ENCODE peak calls at places on chromosomes 16 and 17, in six cellular contexts. P, X, Z, C, N and B are unnamed samples.

GRCh38 chr17:32285770-32286517 is 20.3 kb downstream of the RHBDL3 start:
- DNase-seq in P (no peak), X (no peak), Z (no peak), C (no peak), N (no peak), B (no peak)

GRCh38 chr16:77298638-77299360 is 99.6 kb downstream of the SYCE1L start:
- DNase-seq in P (no peak), X (peak; percentile 84), Z (peak; percentile 78), C (peak; percentile 87), N (no peak), B (peak; percentile 86)

GRCh38 chr17:8846768-8847211 is 20.7 kb downstream of the PIK3R6 start:
- DNase-seq in P (no peak), X (peak; percentile 21), Z (peak; percentile 65), C (peak; percentile 61), N (no peak), B (no peak)

GRCh38 chr17:4220655-4221054 is 43.1 kb downstream of the ANKFY1 start:
- DNase-seq in P (no peak), X (no peak), Z (no peak), C (peak; percentile 56), N (no peak), B (no peak)

GRCh38 chr17:57988301-57989010 is 402 bp upstream of the VEZF1 start:
- DNase-seq in P (no peak), X (peak; percentile 41), Z (peak; percentile 95), C (peak; percentile 93), N (no peak), B (no peak)

GRCh38 chr17:19411641-19412040 is 609 bp downstream of the RNF112 start:
- DNase-seq in P (no peak), X (no peak), Z (no peak), C (no peak), N (no peak), B (no peak)

GRCh38 chr17:5097101-5097834 is 14.4 kb downstream of the ZNF232 start:
- DNase-seq in P (no peak), X (no peak), Z (no peak), C (no peak), N (peak; percentile 11), B (no peak)

GRCh38 chr16:29876578-29877249 is 13.7 kb upstream of the CDIPT start:
- DNase-seq in P (no peak), X (no peak), Z (no peak), C (peak; percentile 64), N (no peak), B (no peak)

GRCh38 chr17:60641810-60642220 is 35.8 kb upstream of the BCAS3 start:
- DNase-seq in P (no peak), X (peak; percentile 68), Z (peak; percentile 83), C (peak; percentile 58), N (no peak), B (peak; percentile 40)

GRCh38 chr17:48427598-48427997 is 2.4 kb downstream of the SKAP1 start:
- DNase-seq in P (peak; percentile 12), X (no peak), Z (no peak), C (no peak), N (no peak), B (no peak)

GRCh38 chr16:11474617-11475291 is 112.0 kb downstream of the LITAF start:
- DNase-seq in P (no peak), X (no peak), Z (no peak), C (no peak), N (no peak), B (no peak)

GRCh38 chr17:40477796-40478195 is 23.6 kb downstream of the TNS4 start:
- DNase-seq in P (no peak), X (no peak), Z (no peak), C (no peak), N (no peak), B (no peak)

GRCh38 chr16:10312784-10313724 is 72.8 kb upstream of the ATF7IP2 start:
- DNase-seq in P (no peak), X (no peak), Z (no peak), C (no peak), N (no peak), B (no peak)

GRCh38 chr16:8905168-8905762 is 23.1 kb downstream of the LITAFD start:
- DNase-seq in P (no peak), X (peak; percentile 29), Z (peak; percentile 33), C (peak; percentile 46), N (no peak), B (no peak)

GRCh38 chr16:58933186-58933585 is 199.1 kb upstream of the GOT2 start:
- DNase-seq in P (no peak), X (no peak), Z (no peak), C (no peak), N (no peak), B (no peak)

GRCh38 chr16:4525634-4526277 is 12.8 kb downstream of the CDIP1 start:
- DNase-seq in P (no peak), X (no peak), Z (no peak), C (no peak), N (no peak), B (no peak)

GRCh38 chr17:40425741-40426140 is 8.0 kb upstream of the TOP2A start:
- DNase-seq in P (no peak), X (no peak), Z (no peak), C (no peak), N (no peak), B (no peak)

GRCh38 chr16:31143036-31143888 is 6.6 kb downstream of the PRSS36 start:
- DNase-seq in P (no peak), X (no peak), Z (no peak), C (no peak), N (no peak), B (no peak)

GRCh38 chr17:82441686-82442487 is 8.7 kb downstream of the CYBC1 start:
- DNase-seq in P (no peak), X (no peak), Z (no peak), C (no peak), N (no peak), B (no peak)

GRCh38 chr16:1780677-1781072 is 1.7 kb downstream of the SPSB3 start:
- DNase-seq in P (no peak), X (no peak), Z (no peak), C (no peak), N (no peak), B (no peak)

GRCh38 chr17:31269597-31269996 is 27.4 kb downstream of the OMG start:
- DNase-seq in P (no peak), X (peak; percentile 83), Z (peak; percentile 88), C (peak; percentile 84), N (no peak), B (peak; percentile 93)

GRCh38 chr17:47785538-47786123 is 36.0 kb downstream of the OSBPL7 start:
- DNase-seq in P (no peak), X (no peak), Z (peak; percentile 70), C (no peak), N (no peak), B (no peak)

GRCh38 chr16:27237229-27238015 is 31.1 kb downstream of the NSMCE1 start:
- DNase-seq in P (no peak), X (no peak), Z (no peak), C (no peak), N (no peak), B (no peak)

GRCh38 chr16:84648595-84649510 is 542 bp downstream of the KLHL36 start:
- DNase-seq in P (no peak), X (no peak), Z (no peak), C (peak; percentile 50), N (no peak), B (no peak)

GRCh38 chr16:57818377-57819055 is 16.2 kb upstream of the KIFC3 start:
- DNase-seq in P (no peak), X (no peak), Z (no peak), C (no peak), N (no peak), B (no peak)

GRCh38 chr17:58531122-58531521 is 16.7 kb upstream of the MTMR4 start:
- DNase-seq in P (no peak), X (no peak), Z (no peak), C (no peak), N (no peak), B (no peak)

GRCh38 chr17:52170963-52171572 is 12.6 kb upstream of the CA10 start:
- DNase-seq in P (no peak), X (peak; percentile 3), Z (no peak), C (no peak), N (no peak), B (no peak)

GRCh38 chr17:45784583-45785372 is 658 bp downstream of the CRHR1 start:
- DNase-seq in P (no peak), X (no peak), Z (peak; percentile 67), C (peak; percentile 48), N (no peak), B (no peak)

GRCh38 chr17:39671651-39672521 is 3.6 kb downstream of the PNMT start:
- DNase-seq in P (no peak), X (no peak), Z (peak; percentile 72), C (peak; percentile 66), N (no peak), B (no peak)

GRCh38 chr17:33858682-33859081 is 396.4 kb upstream of the CCL2 start:
- DNase-seq in P (no peak), X (no peak), Z (no peak), C (no peak), N (no peak), B (no peak)

GRCh38 chr17:5135726-5136579 is 20.1 kb downstream of the USP6 start:
- DNase-seq in P (no peak), X (no peak), Z (no peak), C (no peak), N (no peak), B (no peak)

GRCh38 chr16:7185689-7186088 is 147.0 kb upstream of the RBFOX1 start:
- DNase-seq in P (no peak), X (no peak), Z (no peak), C (no peak), N (no peak), B (no peak)

GRCh38 chr16:68382296-68382718 is 66.0 kb downstream of the SMPD3 start:
- DNase-seq in P (no peak), X (no peak), Z (no peak), C (no peak), N (no peak), B (no peak)

GRCh38 chr16:2719328-2720062 is 529 bp downstream of the PRSS27 start:
- DNase-seq in P (no peak), X (no peak), Z (no peak), C (no peak), N (no peak), B (no peak)

GRCh38 chr16:84740596-84741071 is 40.8 kb downstream of the USP10 start:
- DNase-seq in P (no peak), X (no peak), Z (no peak), C (no peak), N (no peak), B (no peak)

GRCh38 chr17:45228121-45228941 is 6.6 kb downstream of the FMNL1 start:
- DNase-seq in P (no peak), X (no peak), Z (no peak), C (no peak), N (no peak), B (no peak)

GRCh38 chr16:47627056-47627455 is 165.9 kb downstream of the PHKB start:
- DNase-seq in P (no peak), X (no peak), Z (no peak), C (no peak), N (no peak), B (no peak)

GRCh38 chr17:80236911-80237310 is 16.7 kb downstream of the SLC26A11 start:
- DNase-seq in P (no peak), X (no peak), Z (no peak), C (no peak), N (no peak), B (no peak)